ENCODE peak calls at places on chromosomes 5 and 9, in nine cellular contexts. Q, P, G, W, D, I, B, U and V are unnamed samples.

GRCh38 chr5:11797132-11797531 is 107.1 kb downstream of the CTNND2 start:
- DNase-seq in Q (no peak), P (no peak), G (no peak), W (no peak), D (no peak), I (peak), B (no peak), U (no peak), V (no peak)

GRCh38 chr5:92991681-92992472 is 589.1 kb downstream of the NR2F1-AS1 start:
- DNase-seq in Q (peak), P (no peak), G (no peak), W (no peak), D (no peak), I (no peak), B (no peak), U (no peak), V (peak)

GRCh38 chr5:129148-129547 is 37.2 kb downstream of the PLEKHG4B start:
- DNase-seq in Q (no peak), P (no peak), G (no peak), W (no peak), D (no peak), I (no peak), B (no peak), U (no peak), V (no peak)

GRCh38 chr9:131656356-131657030 is 83.4 kb downstream of the RAPGEF1 start:
- DNase-seq in Q (no peak), P (no peak), G (no peak), W (peak), D (peak), I (no peak), B (peak), U (peak), V (no peak)

GRCh38 chr5:172293054-172293744 is 9.6 kb upstream of the UBTD2 start:
- DNase-seq in Q (peak), P (peak), G (peak), W (peak), D (peak), I (peak), B (no peak), U (peak), V (peak)

GRCh38 chr5:140043508-140043872 is 391 bp upstream of the NRG2 start:
- DNase-seq in Q (no peak), P (no peak), G (peak), W (no peak), D (no peak), I (peak), B (no peak), U (no peak), V (no peak)

GRCh38 chr5:43728581-43728980 is 125.6 kb downstream of the NNT start:
- DNase-seq in Q (no peak), P (no peak), G (no peak), W (no peak), D (no peak), I (no peak), B (no peak), U (no peak), V (no peak)

GRCh38 chr5:19314840-19315239 is 673.2 kb downstream of the CDH18 start:
- DNase-seq in Q (no peak), P (no peak), G (no peak), W (no peak), D (no peak), I (no peak), B (no peak), U (no peak), V (no peak)

GRCh38 chr9:138053996-138054752 is 176.6 kb downstream of the CACNA1B start:
- DNase-seq in Q (no peak), P (no peak), G (peak), W (no peak), D (no peak), I (peak), B (peak), U (no peak), V (no peak)

GRCh38 chr5:134851307-134851923 is 5.6 kb downstream of the C5orf24 start:
- DNase-seq in Q (peak), P (peak), G (no peak), W (no peak), D (no peak), I (peak), B (no peak), U (no peak), V (peak)

GRCh38 chr9:72465602-72466001 is 55.8 kb upstream of the TMC1 start:
- DNase-seq in Q (peak), P (no peak), G (no peak), W (no peak), D (no peak), I (no peak), B (no peak), U (no peak), V (no peak)

GRCh38 chr5:57406591-57406990 is 76.0 kb downstream of the ACTBL2 start:
- DNase-seq in Q (no peak), P (no peak), G (no peak), W (no peak), D (no peak), I (no peak), B (no peak), U (no peak), V (no peak)

GRCh38 chr9:127463382-127463781 is 12.1 kb downstream of the LRSAM1 start:
- DNase-seq in Q (no peak), P (no peak), G (no peak), W (no peak), D (no peak), I (no peak), B (no peak), U (no peak), V (no peak)

GRCh38 chr5:6676702-6677101 is 36.5 kb upstream of the TENT4A start:
- DNase-seq in Q (no peak), P (peak), G (no peak), W (no peak), D (no peak), I (no peak), B (no peak), U (no peak), V (peak)

GRCh38 chr5:135462304-135462703 is 10.2 kb upstream of the TIFAB start:
- DNase-seq in Q (peak), P (peak), G (no peak), W (no peak), D (peak), I (peak), B (peak), U (peak), V (peak)

GRCh38 chr9:15606667-15607472 is 54.0 kb downstream of the CCDC171 start:
- DNase-seq in Q (peak), P (peak), G (no peak), W (no peak), D (peak), I (peak), B (no peak), U (no peak), V (peak)